ENCODE peak calls at places on chromosomes 4 and X, in eight cellular contexts. One of them, this sample, is unnamed.

GRCh38 chrX:119194631-119195030 is 41.5 kb upstream of the PGRMC1 start:
- DNase-seq in CD4-positive, alpha-beta T cell: no peak
- DNase-seq in MCF 10A: peak; percentile 38
- DNase-seq in NB4: peak; percentile 15
- DNase-seq in GM13977: no peak
- DNase-seq in endothelial cell: no peak
- DNase-seq in Panc1: no peak
- DNase-seq in heart left ventricle: no peak
- DNase-seq in this sample: no peak

GRCh38 chr4:3304831-3305609 is 12.2 kb downstream of the RGS12 start:
- DNase-seq in GM13977: no peak
- DNase-seq in NB4: no peak
- DNase-seq in heart left ventricle: peak; percentile 61
- DNase-seq in Panc1: no peak
- DNase-seq in endothelial cell: no peak
- DNase-seq in MCF 10A: no peak
- DNase-seq in CD4-positive, alpha-beta T cell: no peak
- DNase-seq in this sample: no peak

GRCh38 chr4:166091914-166092510 is 219.0 kb downstream of the TLL1 start:
- DNase-seq in GM13977: peak; percentile 3
- DNase-seq in Panc1: peak; percentile 13
- DNase-seq in MCF 10A: peak; percentile 60
- DNase-seq in NB4: peak; percentile 43
- DNase-seq in CD4-positive, alpha-beta T cell: no peak
- DNase-seq in endothelial cell: no peak
- DNase-seq in heart left ventricle: no peak
- DNase-seq in this sample: no peak

GRCh38 chr4:52979020-52979419 is 116.9 kb downstream of the RASL11B start:
- DNase-seq in CD4-positive, alpha-beta T cell: no peak
- DNase-seq in Panc1: no peak
- DNase-seq in NB4: peak; percentile 10
- DNase-seq in endothelial cell: no peak
- DNase-seq in heart left ventricle: no peak
- DNase-seq in GM13977: no peak
- DNase-seq in MCF 10A: peak; percentile 20
- DNase-seq in this sample: no peak

GRCh38 chrX:82127228-82128123 is 925.6 kb downstream of the SH3BGRL start:
- DNase-seq in CD4-positive, alpha-beta T cell: no peak
- DNase-seq in MCF 10A: peak; percentile 33
- DNase-seq in endothelial cell: no peak
- DNase-seq in NB4: no peak
- DNase-seq in Panc1: no peak
- DNase-seq in heart left ventricle: no peak
- DNase-seq in GM13977: peak; percentile 1
- DNase-seq in this sample: no peak

GRCh38 chrX:125108926-125109325 is 210.7 kb upstream of the TEX13C start:
- DNase-seq in CD4-positive, alpha-beta T cell: no peak
- DNase-seq in NB4: no peak
- DNase-seq in endothelial cell: no peak
- DNase-seq in MCF 10A: no peak
- DNase-seq in GM13977: no peak
- DNase-seq in heart left ventricle: no peak
- DNase-seq in Panc1: no peak
- DNase-seq in this sample: no peak

GRCh38 chr4:5471206-5471605 is 237.2 kb downstream of the EVC2 start:
- DNase-seq in NB4: no peak
- DNase-seq in endothelial cell: no peak
- DNase-seq in Panc1: no peak
- DNase-seq in heart left ventricle: no peak
- DNase-seq in MCF 10A: peak; percentile 16
- DNase-seq in CD4-positive, alpha-beta T cell: no peak
- DNase-seq in GM13977: no peak
- DNase-seq in this sample: no peak

GRCh38 chr4:34850426-34850825 is 1393.9 kb downstream of the ARAP2 start:
- DNase-seq in CD4-positive, alpha-beta T cell: no peak
- DNase-seq in Panc1: no peak
- DNase-seq in NB4: no peak
- DNase-seq in GM13977: no peak
- DNase-seq in MCF 10A: no peak
- DNase-seq in heart left ventricle: no peak
- DNase-seq in endothelial cell: no peak
- DNase-seq in this sample: no peak

GRCh38 chr4:66691101-66691500 is 854.2 kb downstream of the CENPC start:
- DNase-seq in MCF 10A: peak; percentile 5
- DNase-seq in CD4-positive, alpha-beta T cell: no peak
- DNase-seq in endothelial cell: no peak
- DNase-seq in Panc1: no peak
- DNase-seq in GM13977: no peak
- DNase-seq in heart left ventricle: no peak
- DNase-seq in NB4: peak; percentile 1
- DNase-seq in this sample: no peak

GRCh38 chrX:139126493-139126892 is 404.0 kb upstream of the F9 start:
- DNase-seq in heart left ventricle: no peak
- DNase-seq in endothelial cell: peak; percentile 36
- DNase-seq in Panc1: no peak
- DNase-seq in CD4-positive, alpha-beta T cell: no peak
- DNase-seq in MCF 10A: peak; percentile 66
- DNase-seq in NB4: peak; percentile 49
- DNase-seq in GM13977: peak; percentile 4
- DNase-seq in this sample: no peak

GRCh38 chr4:86557526-86557925 is 36.6 kb upstream of the PTPN13 start:
- DNase-seq in heart left ventricle: no peak
- DNase-seq in GM13977: peak; percentile 22
- DNase-seq in NB4: no peak
- DNase-seq in Panc1: no peak
- DNase-seq in endothelial cell: no peak
- DNase-seq in MCF 10A: peak; percentile 52
- DNase-seq in CD4-positive, alpha-beta T cell: no peak
- DNase-seq in this sample: no peak

GRCh38 chrX:68139791-68140190 is 293.5 kb downstream of the OPHN1 start:
- DNase-seq in CD4-positive, alpha-beta T cell: no peak
- DNase-seq in MCF 10A: no peak
- DNase-seq in Panc1: no peak
- DNase-seq in heart left ventricle: no peak
- DNase-seq in GM13977: no peak
- DNase-seq in NB4: no peak
- DNase-seq in endothelial cell: no peak
- DNase-seq in this sample: no peak

GRCh38 chr4:683982-684571 is 4.9 kb downstream of the SLC49A3 start:
- DNase-seq in endothelial cell: peak; percentile 77
- DNase-seq in GM13977: peak; percentile 71
- DNase-seq in MCF 10A: peak; percentile 71
- DNase-seq in NB4: peak; percentile 77
- DNase-seq in heart left ventricle: peak; percentile 87
- DNase-seq in Panc1: no peak
- DNase-seq in CD4-positive, alpha-beta T cell: no peak
- DNase-seq in this sample: peak; percentile 54

GRCh38 chrX:94058728-94059382 is 384.8 kb downstream of the FAM133A start:
- DNase-seq in Panc1: no peak
- DNase-seq in endothelial cell: peak; percentile 20
- DNase-seq in CD4-positive, alpha-beta T cell: no peak
- DNase-seq in GM13977: peak; percentile 10
- DNase-seq in MCF 10A: peak; percentile 58
- DNase-seq in NB4: peak; percentile 5
- DNase-seq in heart left ventricle: no peak
- DNase-seq in this sample: peak; percentile 47

GRCh38 chr4:121765368-121765705 is 373 bp upstream of the SMIM43 start:
- DNase-seq in NB4: no peak
- DNase-seq in endothelial cell: no peak
- DNase-seq in MCF 10A: no peak
- DNase-seq in CD4-positive, alpha-beta T cell: no peak
- DNase-seq in Panc1: no peak
- DNase-seq in GM13977: no peak
- DNase-seq in heart left ventricle: no peak
- DNase-seq in this sample: no peak

GRCh38 chr4:101205878-101206277 is 141.4 kb downstream of the PPP3CA start:
- DNase-seq in endothelial cell: no peak
- DNase-seq in MCF 10A: peak; percentile 46
- DNase-seq in GM13977: peak; percentile 7
- DNase-seq in Panc1: no peak
- DNase-seq in NB4: no peak
- DNase-seq in CD4-positive, alpha-beta T cell: peak; percentile 4
- DNase-seq in heart left ventricle: no peak
- DNase-seq in this sample: no peak

GRCh38 chrX:41412261-41413167 is 34.6 kb upstream of the NYX start:
- DNase-seq in Panc1: no peak
- DNase-seq in GM13977: no peak
- DNase-seq in MCF 10A: peak; percentile 55
- DNase-seq in NB4: no peak
- DNase-seq in CD4-positive, alpha-beta T cell: no peak
- DNase-seq in heart left ventricle: no peak
- DNase-seq in endothelial cell: no peak
- DNase-seq in this sample: no peak

GRCh38 chrX:15749642-15750610 is 11.9 kb downstream of the CA5B start:
- DNase-seq in MCF 10A: no peak
- DNase-seq in Panc1: no peak
- DNase-seq in heart left ventricle: no peak
- DNase-seq in GM13977: no peak
- DNase-seq in CD4-positive, alpha-beta T cell: peak; percentile 15
- DNase-seq in NB4: no peak
- DNase-seq in endothelial cell: no peak
- DNase-seq in this sample: no peak

GRCh38 chr4:45662996-45663395 is 460.9 kb downstream of the GABRG1 start:
- DNase-seq in GM13977: no peak
- DNase-seq in MCF 10A: peak; percentile 91
- DNase-seq in NB4: no peak
- DNase-seq in CD4-positive, alpha-beta T cell: no peak
- DNase-seq in Panc1: no peak
- DNase-seq in heart left ventricle: no peak
- DNase-seq in endothelial cell: no peak
- DNase-seq in this sample: no peak

GRCh38 chrX:29518100-29518499 is 697.3 kb upstream of the MAGEB2 start:
- DNase-seq in GM13977: no peak
- DNase-seq in endothelial cell: no peak
- DNase-seq in heart left ventricle: no peak
- DNase-seq in CD4-positive, alpha-beta T cell: no peak
- DNase-seq in NB4: no peak
- DNase-seq in MCF 10A: peak; percentile 24
- DNase-seq in Panc1: no peak
- DNase-seq in this sample: no peak

DNA sequence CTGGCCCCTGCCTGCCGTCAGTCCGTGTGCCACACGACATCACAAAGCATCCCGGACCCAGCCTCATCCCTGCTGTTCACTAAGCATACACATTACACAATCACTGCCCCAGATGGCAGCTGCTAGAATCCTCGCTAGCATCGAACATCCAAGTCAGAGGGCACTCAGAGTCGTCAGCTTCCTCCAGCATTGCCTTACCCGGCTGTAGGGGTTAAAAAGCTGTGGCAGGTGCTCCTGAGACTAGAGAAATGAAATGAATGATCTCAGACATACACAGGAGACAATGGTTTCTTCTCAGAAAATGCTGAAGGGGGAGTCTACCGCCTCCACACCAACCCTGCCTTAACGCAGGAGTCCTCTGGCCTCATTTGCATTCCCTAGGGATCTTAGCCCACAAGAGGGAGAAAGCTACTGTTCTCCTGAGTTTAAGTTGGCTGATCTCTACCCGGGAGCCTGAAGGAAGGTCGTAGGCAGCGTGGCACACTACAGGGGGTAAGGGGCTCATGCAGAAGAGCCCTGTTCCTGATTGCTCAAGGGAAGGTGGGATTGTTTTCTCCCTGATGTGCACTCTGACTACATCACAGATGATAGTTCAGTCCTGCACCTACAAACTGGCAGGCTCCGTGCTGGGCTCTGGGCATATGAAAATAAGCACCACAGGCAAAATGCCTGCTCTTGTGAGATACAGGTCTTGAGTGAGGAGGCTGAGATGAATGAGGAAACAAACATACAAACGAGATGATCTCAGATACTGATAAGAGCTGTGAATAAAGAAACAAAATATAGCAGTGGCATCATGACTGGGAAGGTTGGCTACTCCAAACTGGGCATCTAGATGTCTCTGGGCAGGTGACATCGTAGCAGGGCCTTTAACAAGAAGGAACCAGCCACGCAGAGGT is 2.6 kb upstream of the KIAA0232 start:
- DNase-seq in Panc1: no peak
- DNase-seq in GM13977: no peak
- DNase-seq in MCF 10A: no peak
- DNase-seq in CD4-positive, alpha-beta T cell: no peak
- DNase-seq in NB4: peak; percentile 86
- DNase-seq in endothelial cell: no peak
- DNase-seq in heart left ventricle: no peak
- DNase-seq in this sample: no peak
- TF ChIP-seq CTCF in Panc1: no peak
- TF ChIP-seq CTCF in GM13977: no peak
- TF ChIP-seq CTCF in MCF 10A: no peak
- TF ChIP-seq CTCF in CD4-positive, alpha-beta T cell: no peak
- TF ChIP-seq CTCF in NB4: no peak
- TF ChIP-seq CTCF in endothelial cell: no peak
- TF ChIP-seq CTCF in heart left ventricle: no peak
- TF ChIP-seq CTCF in this sample: no peak

GRCh38 chrX:53550756-53551463 is 116.7 kb upstream of the HSD17B10 start:
- DNase-seq in Panc1: no peak
- DNase-seq in endothelial cell: no peak
- DNase-seq in CD4-positive, alpha-beta T cell: no peak
- DNase-seq in NB4: no peak
- DNase-seq in GM13977: no peak
- DNase-seq in heart left ventricle: no peak
- DNase-seq in MCF 10A: no peak
- DNase-seq in this sample: no peak
- TF ChIP-seq CTCF in Panc1: no peak
- TF ChIP-seq CTCF in endothelial cell: no peak
- TF ChIP-seq CTCF in CD4-positive, alpha-beta T cell: no peak
- TF ChIP-seq CTCF in NB4: no peak
- TF ChIP-seq CTCF in GM13977: no peak
- TF ChIP-seq CTCF in heart left ventricle: no peak
- TF ChIP-seq CTCF in MCF 10A: no peak
- TF ChIP-seq CTCF in this sample: no peak

DNA sequence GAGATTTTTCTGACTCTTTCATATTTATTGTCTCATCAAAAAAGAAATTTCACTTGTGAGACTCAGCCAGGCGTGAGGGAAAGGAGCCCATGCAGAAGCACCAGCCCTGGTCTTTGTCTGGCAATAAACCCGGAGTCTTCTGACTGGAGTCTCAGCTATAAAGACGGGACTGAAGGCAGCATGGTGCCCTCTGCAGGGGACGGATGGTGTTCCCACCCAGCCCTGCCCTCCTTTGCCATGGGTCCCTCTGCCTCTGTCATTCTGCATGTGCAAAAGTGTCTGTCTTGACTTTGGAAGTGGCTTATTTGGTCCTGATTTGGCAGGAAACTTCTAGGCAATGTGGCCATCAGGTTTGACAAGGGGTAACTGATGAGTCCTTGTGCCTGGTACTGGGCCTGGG is 14.3 kb downstream of the ZNF185 start:
- DNase-seq in MCF 10A: no peak
- DNase-seq in GM13977: no peak
- DNase-seq in NB4: peak; percentile 44
- DNase-seq in heart left ventricle: no peak
- DNase-seq in Panc1: no peak
- DNase-seq in endothelial cell: peak; percentile 22
- DNase-seq in CD4-positive, alpha-beta T cell: no peak
- DNase-seq in this sample: no peak
- TF ChIP-seq CTCF in MCF 10A: no peak
- TF ChIP-seq CTCF in GM13977: peak; percentile 33
- TF ChIP-seq CTCF in NB4: peak; percentile 27
- TF ChIP-seq CTCF in heart left ventricle: no peak
- TF ChIP-seq CTCF in Panc1: no peak
- TF ChIP-seq CTCF in endothelial cell: no peak
- TF ChIP-seq CTCF in CD4-positive, alpha-beta T cell: no peak
- TF ChIP-seq CTCF in this sample: no peak

GRCh38 chr4:72302981-72303704 is 265.9 kb downstream of the ADAMTS3 start:
- DNase-seq in Panc1: no peak
- DNase-seq in NB4: peak; percentile 49
- DNase-seq in MCF 10A: peak; percentile 66
- DNase-seq in endothelial cell: peak; percentile 59
- DNase-seq in CD4-positive, alpha-beta T cell: peak; percentile 10
- DNase-seq in GM13977: peak; percentile 13
- DNase-seq in heart left ventricle: no peak
- DNase-seq in this sample: peak; percentile 58
- TF ChIP-seq CTCF in Panc1: peak; percentile 77
- TF ChIP-seq CTCF in NB4: peak; percentile 55
- TF ChIP-seq CTCF in MCF 10A: peak; percentile 58
- TF ChIP-seq CTCF in endothelial cell: peak; percentile 84
- TF ChIP-seq CTCF in CD4-positive, alpha-beta T cell: peak; percentile 72
- TF ChIP-seq CTCF in GM13977: peak; percentile 74
- TF ChIP-seq CTCF in heart left ventricle: peak; percentile 64
- TF ChIP-seq CTCF in this sample: peak; percentile 77